ENCODE peak calls at places on chromosome 19, in eight cellular contexts. E is ELR, A is NCI-H460, C is HAP-1, L is activated T-cell treated with anti-CD3 and anti-CD28 coated beads for 24 hours, H is WTC11, B is cardiac fibroblast, O is spleen. D is an unnamed sample.

GRCh38 chr19:1173160-1173844 is 766 bp downstream of the SBNO2 start:
- DNase-seq in E (peak; percentile 43), A (no peak), C (peak; percentile 60), L (no peak), H (peak; percentile 42), B (no peak), O (peak; percentile 90), D (no peak)

GRCh38 chr19:6576869-6577281 is 14.1 kb downstream of the CD70 start:
- DNase-seq in E (no peak), A (no peak), C (peak; percentile 80), L (no peak), H (no peak), B (no peak), O (no peak), D (no peak)

GRCh38 chr19:1785310-1785709 is 26.8 kb downstream of the ATP8B3 start:
- DNase-seq in E (no peak), A (no peak), C (no peak), L (no peak), H (no peak), B (no peak), O (no peak), D (no peak)

GRCh38 chr19:50189326-50189725 is 14.1 kb upstream of the MYH14 start:
- DNase-seq in E (no peak), A (no peak), C (no peak), L (no peak), H (no peak), B (no peak), O (no peak), D (no peak)

GRCh38 chr19:50837300-50837699 is 3.9 kb upstream of the KLK15 start:
- DNase-seq in E (no peak), A (no peak), C (no peak), L (no peak), H (no peak), B (no peak), O (peak; percentile 41), D (no peak)

GRCh38 chr19:51796195-51796679 is 1.3 kb downstream of the FPR3 start:
- DNase-seq in E (no peak), A (no peak), C (no peak), L (no peak), H (no peak), B (no peak), O (no peak), D (no peak)

GRCh38 chr19:34774857-34775256 is 1.8 kb upstream of the ZNF599 start:
- DNase-seq in E (no peak), A (no peak), C (no peak), L (no peak), H (no peak), B (no peak), O (no peak), D (no peak)

GRCh38 chr19:6761053-6761676 is 6.1 kb downstream of the SH2D3A start:
- DNase-seq in E (peak; percentile 33), A (no peak), C (peak; percentile 44), L (no peak), H (no peak), B (no peak), O (no peak), D (no peak)

GRCh38 chr19:40424637-40425449 is 949 bp downstream of the SERTAD1 start:
- DNase-seq in E (peak; percentile 40), A (no peak), C (peak; percentile 78), L (no peak), H (no peak), B (peak; percentile 43), O (peak; percentile 80), D (no peak)

GRCh38 chr19:409006-409514 is at the start of gene C2CD4C:
- DNase-seq in E (peak; percentile 29), A (no peak), C (peak; percentile 80), L (no peak), H (no peak), B (no peak), O (no peak), D (no peak)

GRCh38 chr19:14350302-14350701 is 30.9 kb upstream of the ADGRE5 start:
- DNase-seq in E (no peak), A (no peak), C (no peak), L (no peak), H (no peak), B (no peak), O (no peak), D (no peak)

GRCh38 chr19:35449347-35450043 is 1.4 kb downstream of the FFAR2 start:
- DNase-seq in E (no peak), A (no peak), C (no peak), L (no peak), H (no peak), B (no peak), O (no peak), D (no peak)

GRCh38 chr19:18321729-18322091 is 1.2 kb downstream of the LSM4 start:
- DNase-seq in E (no peak), A (no peak), C (no peak), L (no peak), H (no peak), B (no peak), O (no peak), D (no peak)

GRCh38 chr19:48806518-48806817 is 4.4 kb downstream of the BCAT2 start:
- DNase-seq in E (peak; percentile 64), A (no peak), C (no peak), L (no peak), H (peak; percentile 76), B (no peak), O (no peak), D (no peak)

GRCh38 chr19:31325342-31325741 is 23.9 kb downstream of the TSHZ3 start:
- DNase-seq in E (no peak), A (no peak), C (no peak), L (no peak), H (no peak), B (no peak), O (no peak), D (no peak)

GRCh38 chr19:54905411-54905810 is 537 bp upstream of the NCR1 start:
- DNase-seq in E (no peak), A (no peak), C (no peak), L (no peak), H (no peak), B (no peak), O (no peak), D (no peak)

GRCh38 chr19:30227071-30227621 is 145.0 kb upstream of the ZNF536 start:
- DNase-seq in E (peak; percentile 6), A (no peak), C (peak; percentile 84), L (no peak), H (peak; percentile 41), B (no peak), O (no peak), D (no peak)

GRCh38 chr19:51687791-51688664 is 5.1 kb upstream of the SPACA6 start:
- DNase-seq in E (peak; percentile 81), A (no peak), C (peak; percentile 70), L (no peak), H (peak; percentile 64), B (peak; percentile 79), O (peak; percentile 77), D (peak; percentile 74)

GRCh38 chr19:16457195-16457953 is 14.4 kb downstream of the EPS15L1 start:
- DNase-seq in E (peak; percentile 55), A (no peak), C (no peak), L (no peak), H (peak; percentile 32), B (peak; percentile 80), O (no peak), D (peak; percentile 55)

GRCh38 chr19:54806516-54806838 is 3.1 kb downstream of the KIR2DL4 start:
- DNase-seq in E (no peak), A (no peak), C (no peak), L (no peak), H (no peak), B (no peak), O (no peak), D (no peak)

GRCh38 chr19:46976845-46977320 is 42.8 kb upstream of the NPAS1 start:
- DNase-seq in E (peak; percentile 69), A (no peak), C (peak; percentile 27), L (no peak), H (peak; percentile 49), B (peak; percentile 79), O (peak; percentile 67), D (peak; percentile 43)

GRCh38 chr19:18091217-18091608 is 4.5 kb upstream of the IL12RB1 start:
- DNase-seq in E (no peak), A (no peak), C (no peak), L (peak; percentile 74), H (no peak), B (no peak), O (peak; percentile 96), D (peak; percentile 52)

GRCh38 chr19:55197531-55197930 is 11.8 kb downstream of the PTPRH start:
- DNase-seq in E (peak; percentile 44), A (no peak), C (no peak), L (no peak), H (no peak), B (no peak), O (no peak), D (no peak)

GRCh38 chr19:17391371-17392151 is 2.4 kb downstream of the CCDC194 start:
- DNase-seq in E (no peak), A (no peak), C (no peak), L (no peak), H (peak; percentile 28), B (no peak), O (no peak), D (no peak)

GRCh38 chr19:23286477-23286876 is 36.3 kb upstream of the ZNF724 start:
- DNase-seq in E (peak; percentile 35), A (no peak), C (peak; percentile 25), L (no peak), H (peak; percentile 50), B (no peak), O (no peak), D (no peak)

GRCh38 chr19:41031926-41032325 is 40.8 kb downstream of the CYP2B6 start:
- DNase-seq in E (no peak), A (no peak), C (peak; percentile 46), L (no peak), H (no peak), B (no peak), O (no peak), D (no peak)

GRCh38 chr19:53969366-53969765 is 6.6 kb downstream of the CACNG8 start:
- DNase-seq in E (no peak), A (no peak), C (no peak), L (no peak), H (no peak), B (no peak), O (no peak), D (no peak)

GRCh38 chr19:49338691-49339363 is 3.6 kb downstream of the CD37 start:
- DNase-seq in E (peak; percentile 30), A (no peak), C (peak; percentile 64), L (no peak), H (peak; percentile 100), B (peak; percentile 50), O (peak; percentile 84), D (peak; percentile 75)

GRCh38 chr19:50207730-50208129 is 4.3 kb downstream of the MYH14 start:
- DNase-seq in E (no peak), A (no peak), C (no peak), L (no peak), H (no peak), B (no peak), O (no peak), D (no peak)

GRCh38 chr19:47002106-47002766 is 17.4 kb upstream of the NPAS1 start:
- DNase-seq in E (no peak), A (no peak), C (no peak), L (no peak), H (peak; percentile 44), B (no peak), O (no peak), D (no peak)

GRCh38 chr19:15038304-15038703 is 11.0 kb upstream of the CASP14 start:
- DNase-seq in E (no peak), A (no peak), C (no peak), L (no peak), H (no peak), B (no peak), O (no peak), D (no peak)

GRCh38 chr19:55614711-55615552 is 9.4 kb downstream of the ZNF784 start:
- DNase-seq in E (no peak), A (no peak), C (no peak), L (no peak), H (no peak), B (no peak), O (no peak), D (no peak)

GRCh38 chr19:16804176-16804575 is 25.0 kb upstream of the SIN3B start:
- DNase-seq in E (no peak), A (no peak), C (no peak), L (no peak), H (no peak), B (no peak), O (no peak), D (no peak)

GRCh38 chr19:39708594-39708993 is 4.3 kb downstream of the LGALS14 start:
- DNase-seq in E (no peak), A (no peak), C (no peak), L (no peak), H (no peak), B (no peak), O (no peak), D (no peak)

D was measured in left ventricle myocardium inferior.